ENCODE peak calls at places on chromosomes 1 and 21, in six cellular contexts. X is vagina, N is upper lobe of right lung, A is PC-3, Z is mucosa of descending colon, H is heart right ventricle. T is an unnamed sample. For H3K4me1 and H3K36me3, the result is how much of the 10 kb centered on the place peaks cover.

GRCh38 chr1:22529901-22530621 is 33.2 kb upstream of the EPHA8 start:
- DNase-seq in X (no peak), N (no peak), A (no peak), Z (no peak), H (no peak), T (no peak)

GRCh38 chr21:33924079-33924765 is 8.6 kb upstream of the ATP5PO start:
- DNase-seq in X (no peak), N (peak), A (peak), Z (peak), H (peak), T (peak)

GRCh38 chr1:222798975-222799374 is 15.9 kb upstream of the DISP1 start:
- DNase-seq in X (no peak), N (no peak), A (no peak), Z (no peak), H (no peak), T (no peak)

GRCh38 chr1:180981596-180982387 is 40.9 kb downstream of the STX6 start:
- DNase-seq in X (no peak), N (no peak), A (no peak), Z (no peak), H (no peak), T (no peak)

GRCh38 chr1:99005142-99005491 is 456 bp upstream of the PLPPR5 start:
- DNase-seq in X (no peak), N (peak), A (no peak), Z (no peak), H (no peak), T (no peak)

GRCh38 chr1:182905321-182905720 is 47.6 kb downstream of the SHCBP1L start:
- DNase-seq in X (no peak), N (no peak), A (no peak), Z (no peak), H (no peak), T (no peak)

GRCh38 chr1:108009603-108010195 is 44.7 kb upstream of the VAV3 start:
- DNase-seq in X (no peak), N (no peak), A (peak), Z (no peak), H (no peak), T (no peak)

GRCh38 chr1:205429742-205430464 is 8.0 kb upstream of the LEMD1 start:
- DNase-seq in X (no peak), N (no peak), A (no peak), Z (no peak), H (no peak), T (no peak)

GRCh38 chr1:176754663-176755062 is 291.7 kb downstream of the PAPPA2 start:
- DNase-seq in X (no peak), N (no peak), A (no peak), Z (no peak), H (no peak), T (no peak)

GRCh38 chr1:108610073-108610472 is 50.2 kb downstream of the EEIG2 start:
- DNase-seq in X (no peak), N (no peak), A (no peak), Z (no peak), H (no peak), T (peak)

GRCh38 chr21:40668535-40669275 is 178.3 kb downstream of the DSCAM start:
- DNase-seq in X (no peak), N (no peak), A (no peak), Z (no peak), H (no peak), T (no peak)

GRCh38 chr21:25735895-25736597 is 1.3 kb downstream of the GABPA start:
- DNase-seq in X (no peak), N (no peak), A (peak), Z (no peak), H (no peak), T (peak)

GRCh38 chr1:43454270-43455011 is 710 bp upstream of the HYI start:
- DNase-seq in X (peak), N (peak), A (peak), Z (peak), H (peak), T (no peak)

GRCh38 chr1:98749152-98749756 is 87.7 kb downstream of the SNX7 start:
- DNase-seq in X (no peak), N (no peak), A (peak), Z (no peak), H (no peak), T (peak)

GRCh38 chr1:206939131-206939530 is 7.1 kb downstream of the PIGR start:
- DNase-seq in X (no peak), N (no peak), A (no peak), Z (no peak), H (no peak), T (no peak)

GRCh38 chr1:175744833-175745232 is 1.4 kb upstream of the TNR start:
- DNase-seq in X (no peak), N (no peak), A (peak), Z (no peak), H (no peak), T (no peak)

GRCh38 chr1:3773572-3774502 is 1.3 kb downstream of the SMIM1 start:
- DNase-seq in X (no peak), N (no peak), A (no peak), Z (peak), H (no peak), T (no peak)
- H3K4me3 ChIP-seq in X (no peak), N (peak), A (peak), Z (no peak), H (no peak), T (no peak)

DNA sequence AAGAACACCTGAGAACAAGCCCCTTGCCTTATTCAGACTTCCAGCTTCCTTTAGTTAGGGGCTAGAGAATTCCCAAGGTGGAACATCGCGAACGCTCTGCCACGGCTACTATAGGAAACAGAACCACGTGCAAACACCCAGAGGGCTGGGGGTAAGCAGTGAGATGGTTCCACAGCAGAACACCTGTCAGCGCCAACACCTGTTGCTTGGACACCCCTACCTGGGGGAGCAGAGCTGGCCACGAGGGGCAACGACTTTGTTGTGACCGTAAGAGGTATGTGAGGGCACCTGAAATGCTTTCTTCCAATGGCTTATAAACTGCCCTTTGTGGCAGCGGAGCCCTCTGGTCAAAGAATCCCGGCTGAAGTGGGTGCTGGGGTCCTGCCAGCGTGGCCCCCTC is 50.7 kb downstream of the MRPL37 start:
- DNase-seq in X (no peak), N (no peak), A (no peak), Z (no peak), H (no peak), T (no peak)
- H3K4me1 ChIP-seq in X (under half), N (under half), A (under half), Z (under half), H (under half), T (under half)

GRCh38 chr21:42565206-42565810 is 51.7 kb downstream of the SLC37A1 start:
- DNase-seq in X (no peak), N (peak), A (no peak), Z (no peak), H (no peak), T (no peak)
- H3K36me3 ChIP-seq in X (under half), N (under half), A (under half), Z (under half), H (under half), T (under half)

GRCh38 chr1:33982419-33982818 is 118.5 kb downstream of the HMGB4 start:
- DNase-seq in X (no peak), N (no peak), A (no peak), Z (no peak), H (no peak), T (no peak)

GRCh38 chr1:33985656-33986055 is 121.8 kb downstream of the HMGB4 start:
- DNase-seq in X (no peak), N (no peak), A (no peak), Z (no peak), H (peak), T (no peak)

GRCh38 chr1:33988161-33988560 is 124.3 kb downstream of the HMGB4 start:
- DNase-seq in X (no peak), N (no peak), A (no peak), Z (no peak), H (no peak), T (no peak)

GRCh38 chr1:33986389-33987095 is 122.7 kb downstream of the HMGB4 start:
- DNase-seq in X (no peak), N (no peak), A (no peak), Z (no peak), H (peak), T (no peak)

GRCh38 chr1:33985166-33985565 is 121.3 kb downstream of the HMGB4 start:
- DNase-seq in X (no peak), N (no peak), A (no peak), Z (no peak), H (no peak), T (no peak)
- H3K4me3 ChIP-seq in X (no peak), N (no peak), A (no peak), Z (no peak), H (no peak), T (no peak)

DNA sequence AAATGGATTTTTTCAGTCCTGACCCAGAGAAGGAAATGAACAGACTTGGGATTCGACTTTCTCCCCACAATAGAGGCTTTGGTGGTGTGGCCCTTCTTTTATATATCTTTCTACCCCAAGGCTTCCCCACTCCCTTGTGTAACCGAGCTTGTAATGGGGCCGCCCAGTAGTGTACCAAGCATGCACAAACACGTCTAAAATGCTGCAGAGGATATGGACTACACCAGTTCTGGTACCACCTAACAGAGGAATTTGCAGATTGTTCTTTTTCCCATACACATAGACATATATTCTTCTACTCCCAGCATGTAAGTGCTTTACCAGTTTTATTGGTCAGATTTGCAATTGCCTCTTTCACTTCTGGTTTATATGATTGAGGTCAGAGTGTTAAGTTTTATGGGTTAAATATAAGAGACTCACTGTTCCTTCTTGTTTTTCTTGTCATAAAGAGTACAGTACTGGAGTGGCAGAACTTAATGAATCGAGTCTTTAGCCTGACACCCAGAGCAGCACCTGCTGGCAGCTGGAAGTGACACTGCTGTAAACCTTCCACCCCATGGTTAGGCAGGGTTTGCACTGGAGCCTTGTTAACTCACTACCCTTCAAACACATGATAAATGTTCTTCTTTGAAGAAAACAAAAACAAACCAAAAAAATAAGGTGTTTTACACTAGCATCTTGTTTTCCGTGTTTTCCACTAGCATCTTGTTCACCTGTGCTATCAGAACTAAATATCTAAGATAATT is 198.6 kb downstream of the PTPRC start:
- DNase-seq in X (no peak), N (no peak), A (peak), Z (peak), H (no peak), T (peak)
- H3K4me1 ChIP-seq in X (under half), N (under half), A (under half), Z (under half), H (under half), T (under half)

GRCh38 chr1:116951175-116951935 is 41.6 kb downstream of the PTGFRN start:
- DNase-seq in X (no peak), N (no peak), A (peak), Z (no peak), H (peak), T (no peak)
- H3K36me3 ChIP-seq in X (under half), N (under half), A (under half), Z (under half), H (under half), T (under half)

GRCh38 chr1:119771016-119771415 is 2.3 kb upstream of the HMGCS2 start:
- DNase-seq in X (no peak), N (no peak), A (no peak), Z (no peak), H (peak), T (no peak)

GRCh38 chr1:119764220-119764619 is 4.5 kb downstream of the HMGCS2 start:
- DNase-seq in X (no peak), N (no peak), A (no peak), Z (no peak), H (no peak), T (no peak)

GRCh38 chr1:119766374-119766794 is 2.3 kb downstream of the HMGCS2 start:
- DNase-seq in X (no peak), N (no peak), A (no peak), Z (no peak), H (no peak), T (no peak)

GRCh38 chr1:119768778-119769177 is at the start of gene HMGCS2:
- DNase-seq in X (no peak), N (no peak), A (peak), Z (peak), H (no peak), T (no peak)

DNA sequence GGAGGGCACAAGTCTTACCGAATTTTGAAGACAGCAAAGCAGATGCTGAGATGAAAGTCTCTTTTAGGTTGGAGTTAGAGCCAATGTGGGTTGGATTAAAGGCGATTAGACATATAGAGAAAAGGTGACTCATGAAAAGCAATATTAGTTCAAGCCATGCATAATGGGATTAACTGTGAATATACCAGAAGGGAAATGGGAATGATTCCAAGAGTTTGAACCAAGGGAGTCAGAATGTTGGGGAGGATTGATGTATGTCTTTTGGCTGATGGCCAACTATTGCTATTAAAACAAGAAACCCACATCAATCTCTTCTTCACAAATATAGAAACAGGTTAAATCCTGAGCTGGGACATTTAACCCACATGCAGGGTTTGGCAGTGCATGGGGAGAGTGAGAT is 1.2 kb downstream of the HMGCS2 start:
- DNase-seq in X (no peak), N (no peak), A (peak), Z (no peak), H (no peak), T (no peak)
- H3K4me3 ChIP-seq in X (no peak), N (no peak), A (no peak), Z (no peak), H (no peak), T (no peak)

DNA sequence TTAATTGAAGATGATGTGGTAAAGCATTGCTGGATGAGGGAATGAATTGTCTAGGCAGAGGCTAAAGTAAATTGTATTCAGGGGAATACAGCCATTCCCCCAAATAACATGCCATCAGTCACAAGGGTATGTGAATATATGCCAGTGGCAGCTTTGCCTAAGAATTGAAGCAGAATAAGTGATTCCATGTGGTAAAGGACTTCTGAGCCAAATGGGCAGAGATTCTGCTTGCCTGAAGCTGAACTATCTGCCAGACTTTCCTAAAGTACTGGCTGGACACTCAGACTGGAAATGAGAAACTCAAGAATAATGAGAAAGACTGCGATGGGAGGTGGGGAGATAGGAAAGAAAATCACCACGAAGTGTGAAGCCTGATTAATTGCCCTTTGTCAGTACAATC is 2.4 kb downstream of the LIX1L start:
- DNase-seq in X (no peak), N (no peak), A (no peak), Z (no peak), H (no peak), T (no peak)
- H3K4me1 ChIP-seq in X (half or more), N (half or more), A (under half), Z (under half), H (under half), T (under half)

GRCh38 chr1:11256299-11256698 is 6.1 kb downstream of the MTOR start:
- DNase-seq in X (no peak), N (no peak), A (no peak), Z (no peak), H (no peak), T (no peak)
- H3K36me3 ChIP-seq in X (half or more), N (half or more), A (half or more), Z (under half), H (under half), T (half or more)

GRCh38 chr1:226095286-226095685 is 32.8 kb downstream of the H3-3A start:
- DNase-seq in X (no peak), N (peak), A (no peak), Z (no peak), H (no peak), T (no peak)

GRCh38 chr1:226104671-226105121 is 42.2 kb downstream of the H3-3A start:
- DNase-seq in X (no peak), N (no peak), A (peak), Z (peak), H (no peak), T (no peak)

GRCh38 chr1:226097866-226098625 is 35.5 kb downstream of the H3-3A start:
- DNase-seq in X (no peak), N (no peak), A (peak), Z (peak), H (no peak), T (peak)

GRCh38 chr1:226098870-226099832 is 36.6 kb downstream of the H3-3A start:
- DNase-seq in X (no peak), N (no peak), A (no peak), Z (peak), H (no peak), T (no peak)

DNA sequence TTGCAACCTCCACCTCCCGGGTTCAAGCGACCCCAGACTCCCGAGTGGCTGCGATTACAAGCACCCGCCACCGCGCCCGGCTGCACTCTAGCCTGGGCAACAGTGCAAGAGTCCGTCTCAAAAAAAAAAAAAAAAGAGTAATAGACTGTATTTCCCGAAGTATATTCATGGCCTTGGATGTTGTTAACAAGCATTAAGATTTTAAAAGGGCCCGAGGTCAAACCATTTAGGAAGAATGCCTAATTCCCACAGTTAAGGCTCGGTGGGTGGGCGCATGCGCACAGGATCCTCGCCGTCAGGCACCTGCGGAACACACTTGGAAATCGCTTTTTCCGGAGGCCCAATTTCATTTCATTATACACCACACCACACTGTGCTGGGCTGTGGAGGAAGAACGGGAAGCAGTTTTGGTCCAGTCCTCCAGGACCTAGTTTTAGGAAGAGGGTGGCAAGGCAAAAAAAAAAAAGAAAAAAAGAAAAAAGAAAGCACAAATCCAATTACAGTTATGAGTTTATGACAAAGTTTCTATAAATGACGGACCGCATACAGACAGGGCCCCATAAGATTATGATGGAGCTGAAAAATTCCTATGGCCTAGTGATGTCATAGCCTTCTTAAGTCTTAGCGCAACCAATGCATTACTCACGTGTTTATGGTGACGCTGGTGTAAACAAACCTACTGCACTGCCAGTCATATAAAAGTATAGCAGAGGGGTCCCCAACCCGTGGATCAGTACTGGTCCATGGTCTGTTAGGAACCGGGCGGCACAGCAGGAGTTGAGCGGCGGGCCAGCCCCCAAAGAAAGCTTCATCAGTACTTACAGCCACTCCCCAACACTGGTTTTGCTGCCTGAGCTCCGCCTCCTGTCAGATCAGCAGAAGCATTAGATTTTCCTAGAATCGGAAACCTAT is 38.2 kb downstream of the H3-3A start:
- DNase-seq in X (no peak), N (peak), A (peak), Z (peak), H (peak), T (no peak)
- H3K4me3 ChIP-seq in X (peak), N (peak), A (peak), Z (no peak), H (peak), T (no peak)